ENCODE peak calls at places on chromosomes 7 and 10, in five cellular contexts. H is GM23338, F is fibroblast of lung, Y is ascending aorta, N is pancreas. Q is an unnamed sample.
A peak's percentile ranks its signal among the peaks of the same experiment; 100 is the strongest.

GRCh38 chr7:146090023-146090645 is 26.5 kb upstream of the CNTNAP2 start:
- DNase-seq in H (peak; percentile 56), N (no peak), Y (no peak), F (peak; percentile 1), Q (peak; percentile 74)

GRCh38 chr10:29113251-29113945 is 175.5 kb upstream of the LYZL1 start:
- DNase-seq in F (no peak), H (peak; percentile 16), Y (no peak), N (no peak), Q (no peak)

GRCh38 chr7:132742152-132742551 is 165.9 kb upstream of the PLXNA4 start:
- DNase-seq in Y (no peak), H (no peak), N (peak; percentile 29), F (peak; percentile 98), Q (peak; percentile 92)

GRCh38 chr7:66847879-66848810 is 72.9 kb upstream of the TMEM248 start:
- DNase-seq in F (peak; percentile 80), H (peak; percentile 50), Y (no peak), N (no peak), Q (peak; percentile 85)

GRCh38 chr10:79407397-79407796 is 38.0 kb downstream of the ZCCHC24 start:
- DNase-seq in Y (no peak), H (no peak), F (no peak), N (no peak), Q (no peak)

GRCh38 chr7:128164061-128164954 is 76.8 kb upstream of the LEP start:
- DNase-seq in F (peak; percentile 91), N (no peak), Y (no peak), H (peak; percentile 73), Q (peak; percentile 72)

GRCh38 chr10:108410231-108410630 is 1245.7 kb upstream of the SORCS1 start:
- DNase-seq in N (no peak), H (no peak), F (no peak), Y (no peak), Q (no peak)

GRCh38 chr10:11358046-11358445 is 253.4 kb downstream of the USP6NL start:
- DNase-seq in Y (no peak), N (no peak), H (no peak), F (no peak), Q (no peak)

GRCh38 chr10:56142092-56142728 is 218.8 kb downstream of the ZWINT start:
- DNase-seq in F (no peak), Y (no peak), N (no peak), H (no peak), Q (no peak)

GRCh38 chr10:71963756-71964668 is at the start of gene CHST3:
- DNase-seq in F (peak; percentile 70), Y (no peak), H (peak; percentile 68), N (peak; percentile 69), Q (peak; percentile 63)

GRCh38 chr10:84256510-84257342 is 11.9 kb downstream of the RGR start:
- DNase-seq in F (peak; percentile 25), N (peak; percentile 56), H (peak; percentile 95), Y (no peak), Q (peak; percentile 69)

GRCh38 chr7:82423446-82423845 is 20.1 kb downstream of the CACNA2D1 start:
- DNase-seq in Y (no peak), H (no peak), N (no peak), F (no peak), Q (no peak)

GRCh38 chr7:51011710-51012350 is 229.1 kb upstream of the GRB10 start:
- DNase-seq in H (no peak), F (no peak), N (no peak), Y (no peak), Q (no peak)

GRCh38 chr10:122468923-122469781 is 7.8 kb downstream of the HTRA1 start:
- DNase-seq in Y (no peak), H (no peak), F (peak; percentile 91), N (no peak), Q (peak; percentile 97)

GRCh38 chr7:108592633-108593277 is 23.1 kb downstream of the DNAJB9 start:
- DNase-seq in H (no peak), Y (no peak), N (no peak), F (peak; percentile 12), Q (peak; percentile 60)

GRCh38 chr10:909831-910230 is 21.7 kb downstream of the LARP4B start:
- DNase-seq in F (peak; percentile 77), Y (no peak), H (peak; percentile 67), N (no peak), Q (peak; percentile 84)

DNA sequence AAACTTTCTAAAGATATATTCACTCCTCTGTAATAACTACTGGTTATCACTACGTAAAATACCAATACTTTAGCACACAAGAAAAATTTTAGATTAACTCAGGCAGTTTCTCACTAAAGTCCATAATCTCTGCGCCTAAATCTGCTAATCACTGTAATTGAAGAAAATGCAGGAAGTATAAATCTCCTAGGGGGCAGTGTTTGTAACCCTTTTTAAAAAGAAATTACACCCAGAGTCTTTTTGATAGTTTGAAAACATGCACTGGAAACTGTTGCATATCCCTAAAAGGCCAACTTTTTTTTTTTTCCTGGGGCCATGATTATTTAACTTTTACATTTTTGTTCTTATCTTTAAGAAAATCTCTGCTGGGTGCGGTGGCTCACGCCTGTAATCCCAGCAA is 209.6 kb downstream of the KIAA1217 start:
- DNase-seq in H (peak; percentile 24), N (no peak), Y (no peak), F (no peak), Q (peak; percentile 37)
- TF ChIP-seq CTCF in H (peak; percentile 54), N (no peak), Y (no peak), F (no peak), Q (no peak)

DNA sequence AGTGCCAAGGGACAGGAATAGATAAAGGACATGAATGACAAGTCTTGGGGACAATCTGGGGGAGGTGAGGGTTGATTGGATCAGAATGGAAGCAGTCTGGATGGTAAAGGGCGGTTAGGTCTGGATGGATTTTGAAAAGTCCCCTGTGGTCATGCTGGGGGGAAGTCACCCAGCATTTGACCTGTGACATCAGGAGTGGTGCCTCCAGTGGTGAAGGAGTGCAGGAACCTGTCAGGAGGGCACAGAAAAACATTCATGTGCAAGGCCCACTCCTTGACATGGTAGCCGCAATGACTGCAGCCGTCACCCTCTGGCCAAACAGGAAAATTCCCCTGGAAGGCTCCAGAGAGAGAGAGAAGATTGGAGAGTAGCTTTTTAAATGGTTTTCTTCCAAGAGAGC is 304.8 kb downstream of the GFRA1 start:
- DNase-seq in H (peak; percentile 6), N (no peak), F (no peak), Y (no peak), Q (no peak)
- TF ChIP-seq CTCF in H (no peak), N (no peak), F (no peak), Y (no peak), Q (no peak)

DNA sequence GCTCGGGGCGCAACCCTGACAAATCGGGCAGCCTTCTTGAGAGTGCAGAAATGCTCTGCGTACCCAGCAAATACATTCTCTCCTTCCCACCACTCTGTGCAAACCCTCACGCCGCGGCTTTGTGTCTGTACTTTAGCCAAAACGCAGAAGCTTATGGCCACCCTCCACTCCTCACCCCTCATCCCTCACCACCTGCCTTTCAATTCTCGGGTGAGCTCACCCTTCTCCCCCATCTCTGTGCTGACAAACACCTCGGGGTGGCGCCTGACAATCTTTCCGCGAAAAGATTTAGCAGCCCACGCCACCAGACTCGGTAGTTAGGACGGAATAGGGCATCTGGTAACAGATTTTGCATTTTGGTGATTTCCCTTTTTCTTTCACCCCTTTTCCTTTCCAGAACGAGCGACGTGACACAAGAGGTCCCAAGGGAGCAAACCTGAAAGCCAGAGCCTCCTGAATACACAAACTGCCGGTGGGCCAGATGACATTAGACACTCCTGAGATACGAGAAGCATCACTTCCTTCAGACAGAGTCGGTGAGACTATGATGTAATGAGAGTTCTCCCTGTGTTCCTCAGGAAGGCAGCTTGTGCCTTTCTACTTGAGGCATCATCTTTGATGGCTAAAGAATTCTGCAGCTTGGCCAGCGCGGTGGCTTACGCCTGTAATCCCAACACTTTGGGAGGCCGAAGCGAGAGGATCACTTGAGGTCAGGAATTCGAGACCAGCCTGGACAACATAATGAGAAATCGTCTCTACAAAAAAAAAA is 663 bp upstream of the ATAD1 start:
- DNase-seq in N (peak; percentile 32), F (peak; percentile 52), Y (no peak), H (peak; percentile 71), Q (peak; percentile 47)
- TF ChIP-seq CTCF in N (no peak), F (no peak), Y (no peak), H (no peak), Q (no peak)

GRCh38 chr7:100824499-100825214 is 2.7 kb downstream of the EPHB4 start:
- DNase-seq in N (no peak), Y (no peak), H (peak; percentile 20), F (no peak), Q (no peak)

GRCh38 chr7:100826546-100827329 is 585 bp downstream of the EPHB4 start:
- DNase-seq in H (peak; percentile 55), Y (no peak), F (peak; percentile 9), N (no peak), Q (no peak)

GRCh38 chr7:100825215-100825671 is 2.1 kb downstream of the EPHB4 start:
- DNase-seq in H (peak; percentile 40), Y (no peak), N (no peak), F (no peak), Q (peak; percentile 32)

GRCh38 chr7:100827330-100828226 is at the start of gene EPHB4:
- DNase-seq in Y (no peak), F (peak; percentile 88), H (peak; percentile 98), N (peak; percentile 87), Q (peak; percentile 71)

DNA sequence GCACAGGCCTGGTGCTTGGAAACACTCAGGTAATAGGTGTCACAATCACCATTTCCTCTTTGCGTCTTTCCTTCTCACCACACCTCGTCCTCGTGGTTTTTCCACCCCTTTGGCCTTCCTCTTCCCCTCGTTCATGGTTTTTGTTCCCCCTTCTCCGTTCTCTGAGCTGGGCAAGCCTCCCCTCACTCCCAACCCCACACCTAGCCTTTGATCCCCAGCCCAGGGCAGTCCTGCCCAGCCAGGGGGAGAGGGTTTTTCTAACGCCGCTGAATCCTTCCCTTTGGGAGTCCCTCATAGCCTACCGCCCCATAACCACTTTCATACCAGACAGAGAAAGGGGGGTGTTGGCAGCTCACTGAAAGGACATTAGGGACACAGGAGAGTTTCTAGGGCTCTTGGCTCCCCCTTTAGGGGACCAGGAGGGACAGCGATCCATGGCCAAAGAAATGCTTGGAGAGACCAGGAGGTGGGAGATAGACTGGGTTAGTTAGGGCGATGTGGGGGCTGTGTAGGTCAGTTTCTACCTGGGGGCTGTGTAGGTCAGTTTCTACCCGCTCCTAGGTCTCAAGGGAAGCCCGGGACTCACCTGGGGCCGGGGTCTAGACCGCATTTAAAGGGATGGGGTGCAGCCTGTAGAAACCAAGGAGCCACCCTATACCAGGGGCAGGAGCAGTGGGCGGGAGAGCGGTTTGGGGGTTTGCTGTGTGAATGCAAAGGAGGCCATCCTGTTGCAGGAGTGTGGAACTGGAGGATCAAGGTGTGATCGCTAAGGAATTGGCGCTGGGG is 1.4 kb downstream of the EPHB4 start:
- DNase-seq in F (peak; percentile 43), N (no peak), H (peak; percentile 56), Y (no peak), Q (peak; percentile 57)
- TF ChIP-seq CTCF in F (peak; percentile 43), N (no peak), H (peak; percentile 32), Y (no peak), Q (peak; percentile 44)

GRCh38 chr10:96637709-96638108 is 50.9 kb upstream of the TM9SF3 start:
- DNase-seq in N (no peak), H (no peak), F (no peak), Y (no peak), Q (no peak)
- TF ChIP-seq CTCF in N (no peak), H (no peak), F (no peak), Y (no peak), Q (no peak)